ENCODE peak calls at places on chromosomes 12 and 14, in four cellular contexts. H, T, F and A are unnamed samples.

GRCh38 chr12:49340971-49341776 is 4.2 kb upstream of the C1QL4 start:
- DNase-seq in H (no peak), T (no peak), F (no peak), A (peak; percentile 4)

GRCh38 chr12:103877934-103878510 is 37.0 kb upstream of the NT5DC3 start:
- DNase-seq in H (peak; percentile 76), T (peak; percentile 5), F (peak; percentile 71), A (no peak)

GRCh38 chr12:55925371-55925770 is 2.3 kb downstream of the PYM1 start:
- DNase-seq in H (no peak), T (no peak), F (no peak), A (no peak)

GRCh38 chr12:122082621-122083356 is 4.2 kb downstream of the MLXIP start:
- DNase-seq in H (no peak), T (no peak), F (no peak), A (no peak)

GRCh38 chr12:93943766-93944165 is 204.6 kb upstream of the PLXNC1 start:
- DNase-seq in H (no peak), T (no peak), F (no peak), A (no peak)

GRCh38 chr14:52189330-52189729 is 78.2 kb upstream of the PTGDR start:
- DNase-seq in H (no peak), T (no peak), F (no peak), A (no peak)

GRCh38 chr14:68222154-68222553 is 402.6 kb downstream of the RAD51B start:
- DNase-seq in H (no peak), T (no peak), F (no peak), A (no peak)

GRCh38 chr12:56487448-56488040 is 417 bp downstream of the GLS2 start:
- DNase-seq in H (no peak), T (no peak), F (peak; percentile 36), A (no peak)

GRCh38 chr14:99215277-99215676 is 56.7 kb downstream of the BCL11B start:
- DNase-seq in H (no peak), T (no peak), F (no peak), A (no peak)

GRCh38 chr12:14410841-14411569 is 45.5 kb downstream of the ATF7IP start:
- DNase-seq in H (no peak), T (no peak), F (no peak), A (no peak)

GRCh38 chr12:14417717-14418116 is 52.2 kb downstream of the ATF7IP start:
- DNase-seq in H (peak; percentile 47), T (peak; percentile 48), F (no peak), A (peak; percentile 64)

GRCh38 chr12:14418526-14418925 is 53.0 kb downstream of the ATF7IP start:
- DNase-seq in H (no peak), T (no peak), F (no peak), A (no peak)

GRCh38 chr12:14416658-14417057 is 51.2 kb downstream of the ATF7IP start:
- DNase-seq in H (peak; percentile 65), T (no peak), F (no peak), A (no peak)
- TF ChIP-seq CTCF in H (peak; percentile 39), T (peak; percentile 58), F (no peak), A (peak; percentile 15)

GRCh38 chr12:26460361-26460760 is 265.0 kb downstream of the SSPN start:
- DNase-seq in H (no peak), T (no peak), F (no peak), A (no peak)

GRCh38 chr12:26461799-26462198 is 266.4 kb downstream of the SSPN start:
- DNase-seq in H (no peak), T (no peak), F (no peak), A (no peak)

GRCh38 chr12:26469801-26470200 is 274.4 kb downstream of the SSPN start:
- DNase-seq in H (no peak), T (no peak), F (no peak), A (no peak)

GRCh38 chr12:26466709-26467108 is 271.3 kb downstream of the SSPN start:
- DNase-seq in H (no peak), T (no peak), F (no peak), A (no peak)

DNA sequence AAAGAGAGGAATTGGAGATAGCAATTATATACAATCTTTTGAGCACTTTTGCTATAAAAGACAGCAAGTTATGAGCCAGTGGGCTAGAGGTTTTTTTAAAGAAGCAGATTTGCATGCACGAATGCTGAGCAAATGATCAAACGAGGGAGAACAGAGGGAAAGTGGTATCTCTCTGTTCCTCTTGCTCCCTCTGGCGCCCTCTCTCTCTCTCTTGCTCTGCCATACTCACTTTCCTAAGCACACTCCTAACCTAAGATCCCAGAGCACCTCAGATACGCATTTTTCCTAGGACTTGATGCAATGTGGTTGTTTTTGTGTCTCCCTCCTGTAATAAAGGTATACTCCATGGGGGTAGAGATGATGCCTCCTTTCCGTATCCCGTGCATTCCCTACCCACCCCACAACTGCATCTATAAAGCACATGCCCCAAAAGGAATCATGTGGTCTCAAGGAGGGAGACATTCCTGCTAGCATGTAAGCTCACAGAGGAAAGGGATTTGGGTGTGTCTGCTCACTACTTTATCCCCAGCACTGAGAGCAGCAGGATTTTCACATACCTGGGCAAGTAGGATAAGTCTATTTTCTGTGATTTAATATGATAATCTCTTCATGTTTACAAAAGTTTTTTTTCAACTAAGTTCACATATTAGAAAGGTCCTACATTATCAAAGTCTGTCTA is 270.2 kb downstream of the SSPN start:
- DNase-seq in H (no peak), T (no peak), F (no peak), A (no peak)
- TF ChIP-seq CTCF in H (no peak), T (no peak), F (no peak), A (no peak)

GRCh38 chr14:35134329-35135123 is 12.2 kb downstream of the PRORP start:
- DNase-seq in H (no peak), T (no peak), F (no peak), A (no peak)

GRCh38 chr14:35138585-35138984 is 16.2 kb downstream of the PRORP start:
- DNase-seq in H (no peak), T (no peak), F (no peak), A (no peak)

DNA sequence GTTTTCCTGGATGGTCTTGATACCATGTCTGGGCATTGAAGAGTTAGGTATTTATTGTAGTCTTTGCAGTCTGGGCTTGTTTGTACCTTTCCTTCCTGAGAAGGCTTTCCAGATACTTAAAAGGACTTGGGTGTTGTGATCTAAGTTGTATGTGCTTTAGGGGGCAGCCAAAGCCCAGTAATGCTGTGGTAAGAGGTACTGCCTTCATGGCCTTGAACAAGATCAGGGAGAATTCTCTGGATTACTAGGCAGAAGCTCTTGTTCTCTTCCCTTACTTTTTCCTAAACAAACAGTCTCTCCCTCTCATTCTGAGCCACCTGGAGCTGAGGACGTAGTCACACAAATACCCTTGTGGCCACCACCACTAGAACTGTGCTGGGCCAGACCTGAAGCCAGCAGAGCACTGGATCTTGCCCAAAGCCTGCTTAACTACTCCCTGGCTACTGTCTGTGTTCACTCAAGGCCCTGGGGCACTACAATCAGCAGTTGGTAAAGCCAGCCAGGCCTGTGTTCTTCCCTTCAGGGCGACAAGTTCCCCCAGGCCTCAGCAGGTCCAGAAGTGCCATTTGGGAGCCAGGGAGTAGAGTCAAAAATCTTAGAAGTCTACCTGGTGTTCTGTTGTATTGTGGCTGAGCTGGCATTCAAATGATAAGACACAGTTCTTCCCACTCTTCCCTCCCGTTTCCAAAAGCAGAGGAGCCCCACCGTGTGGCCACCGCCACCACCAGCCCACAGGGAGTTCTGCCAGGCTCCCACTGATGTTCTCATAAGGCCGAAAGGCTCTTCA is 11.4 kb downstream of the PRORP start:
- DNase-seq in H (no peak), T (no peak), F (no peak), A (no peak)
- TF ChIP-seq CTCF in H (no peak), T (no peak), F (no peak), A (no peak)

GRCh38 chr14:61925043-61925442 is 162.8 kb downstream of the SNAPC1 start:
- DNase-seq in H (peak; percentile 43), T (no peak), F (peak; percentile 15), A (no peak)

GRCh38 chr14:61925732-61926445 is 163.7 kb downstream of the SNAPC1 start:
- DNase-seq in H (no peak), T (no peak), F (no peak), A (no peak)

GRCh38 chr14:61927015-61927414 is 164.8 kb downstream of the SNAPC1 start:
- DNase-seq in H (no peak), T (no peak), F (no peak), A (no peak)

GRCh38 chr14:61927521-61927920 is 165.3 kb downstream of the SNAPC1 start:
- DNase-seq in H (no peak), T (no peak), F (no peak), A (no peak)

DNA sequence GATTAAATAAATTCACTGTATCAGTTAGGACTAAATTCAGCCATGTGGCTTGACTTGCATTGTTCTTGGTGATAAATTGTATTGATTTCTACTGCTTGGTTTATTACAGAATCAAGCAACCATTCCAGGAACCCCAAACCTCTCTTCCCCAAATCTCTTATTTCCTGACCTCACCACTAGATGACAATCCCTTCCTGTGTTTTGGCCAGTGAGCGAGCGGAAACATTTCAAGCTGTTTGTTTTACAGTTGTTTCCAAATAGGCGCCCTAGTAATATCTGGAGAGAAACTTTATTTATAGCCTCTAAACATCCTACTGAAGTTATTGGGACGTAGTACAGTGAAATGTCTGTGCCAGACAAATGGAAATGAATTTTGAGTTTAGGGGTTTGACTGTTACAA is 161.1 kb downstream of the SNAPC1 start:
- DNase-seq in H (no peak), T (no peak), F (no peak), A (no peak)
- TF ChIP-seq CTCF in H (peak; percentile 54), T (no peak), F (peak; percentile 32), A (no peak)

DNA sequence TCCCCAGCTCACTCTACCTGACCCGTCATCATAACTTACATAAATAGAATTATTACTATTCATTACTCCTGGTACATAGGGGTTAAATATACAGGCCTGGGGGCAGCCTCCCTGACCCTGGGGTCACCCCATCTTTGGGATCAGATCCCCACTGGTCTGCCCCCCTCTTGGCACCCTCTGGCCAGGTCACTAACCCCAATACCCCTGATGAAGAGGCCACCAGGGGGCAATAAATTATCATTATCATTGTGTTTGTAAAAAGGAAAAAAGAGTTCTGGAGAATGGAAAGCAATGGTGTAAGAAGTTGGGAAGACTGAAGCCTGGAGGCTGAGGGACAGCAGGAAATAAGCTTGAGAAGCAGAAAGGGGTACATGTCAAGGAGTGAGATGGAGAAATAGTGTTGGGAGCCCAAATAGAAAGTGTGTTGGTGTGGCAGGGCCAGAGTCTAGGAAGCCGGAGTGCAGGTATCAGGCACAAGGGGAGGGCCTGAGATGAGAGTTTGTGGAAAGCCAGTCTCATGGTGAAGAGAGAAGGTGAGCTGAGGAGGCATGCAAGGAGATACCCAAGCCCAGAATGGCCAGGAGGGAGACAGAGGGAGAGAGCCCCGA is 6.1 kb upstream of the AAAS start:
- DNase-seq in H (peak; percentile 38), T (no peak), F (no peak), A (no peak)
- TF ChIP-seq CTCF in H (peak; percentile 80), T (no peak), F (peak; percentile 41), A (peak; percentile 57)

GRCh38 chr14:24377660-24378059 is 9.7 kb downstream of the NFATC4 start:
- DNase-seq in H (no peak), T (no peak), F (no peak), A (no peak)

GRCh38 chr14:24378981-24379906 is 11.3 kb downstream of the NFATC4 start:
- DNase-seq in H (no peak), T (no peak), F (no peak), A (no peak)

GRCh38 chr14:24377126-24377525 is 9.1 kb downstream of the NFATC4 start:
- DNase-seq in H (no peak), T (no peak), F (no peak), A (no peak)

GRCh38 chr14:24378327-24378726 is 10.3 kb downstream of the NFATC4 start:
- DNase-seq in H (no peak), T (no peak), F (no peak), A (no peak)

GRCh38 chr14:24376448-24377070 is 8.6 kb downstream of the NFATC4 start:
- DNase-seq in H (no peak), T (no peak), F (no peak), A (no peak)
- TF ChIP-seq CTCF in H (no peak), T (no peak), F (no peak), A (no peak)